ENCODE peak calls at places on chromosomes 5 and 9, in nine cellular contexts. J, B, W, I, V, U, M, X and O are unnamed samples.

GRCh38 chr9:134423166-134423565 is 96.9 kb downstream of the RXRA start:
- DNase-seq in J (no peak), B (no peak), W (no peak), I (no peak), V (no peak), U (no peak), M (no peak), X (no peak), O (no peak)

GRCh38 chr5:61817472-61818326 is 485.6 kb downstream of the ZSWIM6 start:
- DNase-seq in J (no peak), B (no peak), W (no peak), I (no peak), V (peak), U (peak), M (peak), X (no peak), O (no peak)

GRCh38 chr9:35814106-35814840 is 569 bp downstream of the HINT2 start:
- DNase-seq in J (peak), B (no peak), W (no peak), I (no peak), V (no peak), U (peak), M (peak), X (no peak), O (peak)

GRCh38 chr9:34522091-34522887 is 501 bp downstream of the ENHO start:
- DNase-seq in J (no peak), B (no peak), W (peak), I (no peak), V (no peak), U (peak), M (no peak), X (no peak), O (no peak)

GRCh38 chr5:156597276-156597675 is 252.8 kb upstream of the PPP1R2B start:
- DNase-seq in J (no peak), B (no peak), W (no peak), I (no peak), V (no peak), U (no peak), M (no peak), X (no peak), O (no peak)

GRCh38 chr9:107332883-107333282 is 49.8 kb downstream of the RAD23B start:
- DNase-seq in J (no peak), B (no peak), W (no peak), I (no peak), V (no peak), U (no peak), M (no peak), X (no peak), O (no peak)

GRCh38 chr9:121720992-121721350 is 69.5 kb downstream of the DAB2IP start:
- DNase-seq in J (no peak), B (no peak), W (no peak), I (no peak), V (no peak), U (no peak), M (no peak), X (no peak), O (no peak)

GRCh38 chr9:136947955-136948510 is 3.0 kb downstream of the C8G start:
- DNase-seq in J (no peak), B (no peak), W (no peak), I (no peak), V (peak), U (peak), M (peak), X (no peak), O (peak)

GRCh38 chr5:134026521-134027202 is 21.9 kb upstream of the VDAC1 start:
- DNase-seq in J (peak), B (no peak), W (no peak), I (peak), V (no peak), U (peak), M (peak), X (no peak), O (no peak)

GRCh38 chr5:95857185-95857945 is 34.8 kb upstream of the GLRX start:
- DNase-seq in J (no peak), B (peak), W (no peak), I (no peak), V (no peak), U (no peak), M (no peak), X (no peak), O (peak)

GRCh38 chr9:25681270-25681669 is 3.0 kb upstream of the TUSC1 start:
- DNase-seq in J (no peak), B (no peak), W (no peak), I (no peak), V (peak), U (no peak), M (no peak), X (no peak), O (no peak)

GRCh38 chr9:113293285-113293874 is 9.8 kb downstream of the RNF183 start:
- DNase-seq in J (no peak), B (no peak), W (no peak), I (no peak), V (peak), U (no peak), M (no peak), X (no peak), O (no peak)

GRCh38 chr5:66989286-66989685 is 207.3 kb downstream of the CD180 start:
- DNase-seq in J (no peak), B (no peak), W (no peak), I (no peak), V (no peak), U (peak), M (no peak), X (no peak), O (no peak)

GRCh38 chr9:99023831-99024230 is 80.1 kb downstream of the COL15A1 start:
- DNase-seq in J (no peak), B (no peak), W (peak), I (no peak), V (no peak), U (no peak), M (peak), X (no peak), O (no peak)

GRCh38 chr5:36733183-36733582 is 126.8 kb downstream of the SLC1A3 start:
- DNase-seq in J (no peak), B (no peak), W (no peak), I (no peak), V (no peak), U (no peak), M (no peak), X (no peak), O (no peak)

GRCh38 chr9:110977259-110977709 is 61.0 kb downstream of the LPAR1 start:
- DNase-seq in J (no peak), B (no peak), W (peak), I (no peak), V (peak), U (no peak), M (peak), X (no peak), O (no peak)

GRCh38 chr5:130066644-130067043 is 162.4 kb downstream of the CHSY3 start:
- DNase-seq in J (no peak), B (no peak), W (no peak), I (no peak), V (no peak), U (no peak), M (no peak), X (no peak), O (no peak)